ENCODE peak calls at places on chromosome 20, in eight cellular contexts. One of them, this sample, is unnamed.

GRCh38 chr20:25295386-25296093 is 47.7 kb downstream of the PYGB start:
- DNase-seq in A549: no peak
- DNase-seq in H54: no peak
- DNase-seq in stomach: peak
- DNase-seq in body of pancreas: peak
- DNase-seq in esophagus squamous epithelium: no peak
- DNase-seq in adrenal gland: peak
- DNase-seq in tibial nerve: no peak
- DNase-seq in this sample: no peak

GRCh38 chr20:36991708-36992107 is 40.2 kb upstream of the SAMHD1 start:
- DNase-seq in esophagus squamous epithelium: no peak
- DNase-seq in adrenal gland: no peak
- DNase-seq in tibial nerve: no peak
- DNase-seq in stomach: no peak
- DNase-seq in A549: no peak
- DNase-seq in body of pancreas: no peak
- DNase-seq in H54: no peak
- DNase-seq in this sample: no peak

GRCh38 chr20:45254867-45255266 is 503 bp upstream of the SLPI start:
- DNase-seq in H54: no peak
- DNase-seq in tibial nerve: no peak
- DNase-seq in body of pancreas: peak
- DNase-seq in stomach: no peak
- DNase-seq in adrenal gland: no peak
- DNase-seq in esophagus squamous epithelium: no peak
- DNase-seq in A549: peak
- DNase-seq in this sample: peak

GRCh38 chr20:45097485-45098095 is 3.3 kb downstream of the KCNS1 start:
- DNase-seq in adrenal gland: no peak
- DNase-seq in stomach: no peak
- DNase-seq in esophagus squamous epithelium: no peak
- DNase-seq in tibial nerve: no peak
- DNase-seq in H54: no peak
- DNase-seq in body of pancreas: peak
- DNase-seq in A549: no peak
- DNase-seq in this sample: peak

GRCh38 chr20:3706774-3707507 is 5.5 kb downstream of the SIGLEC1 start:
- DNase-seq in body of pancreas: no peak
- DNase-seq in H54: peak
- DNase-seq in tibial nerve: no peak
- DNase-seq in esophagus squamous epithelium: no peak
- DNase-seq in A549: no peak
- DNase-seq in adrenal gland: peak
- DNase-seq in stomach: no peak
- DNase-seq in this sample: no peak

GRCh38 chr20:31642837-31643236 is 5.1 kb downstream of the COX4I2 start:
- DNase-seq in esophagus squamous epithelium: no peak
- DNase-seq in stomach: no peak
- DNase-seq in body of pancreas: no peak
- DNase-seq in adrenal gland: no peak
- DNase-seq in H54: no peak
- DNase-seq in tibial nerve: no peak
- DNase-seq in A549: no peak
- DNase-seq in this sample: no peak

GRCh38 chr20:2297352-2297717 is 1.5 kb downstream of the TGM3 start:
- DNase-seq in H54: no peak
- DNase-seq in body of pancreas: peak
- DNase-seq in stomach: no peak
- DNase-seq in tibial nerve: no peak
- DNase-seq in A549: no peak
- DNase-seq in esophagus squamous epithelium: no peak
- DNase-seq in adrenal gland: no peak
- DNase-seq in this sample: no peak

GRCh38 chr20:34693414-34693813 is 10.7 kb upstream of the TP53INP2 start:
- DNase-seq in stomach: no peak
- DNase-seq in esophagus squamous epithelium: no peak
- DNase-seq in tibial nerve: no peak
- DNase-seq in H54: no peak
- DNase-seq in body of pancreas: peak
- DNase-seq in adrenal gland: no peak
- DNase-seq in A549: no peak
- DNase-seq in this sample: no peak

GRCh38 chr20:3890410-3890751 is 1.2 kb downstream of the PANK2 start:
- DNase-seq in H54: no peak
- DNase-seq in adrenal gland: no peak
- DNase-seq in stomach: no peak
- DNase-seq in esophagus squamous epithelium: no peak
- DNase-seq in A549: peak
- DNase-seq in body of pancreas: no peak
- DNase-seq in tibial nerve: no peak
- DNase-seq in this sample: no peak

GRCh38 chr20:7940341-7940740 is at the start of gene HAO1:
- DNase-seq in A549: no peak
- DNase-seq in H54: no peak
- DNase-seq in stomach: no peak
- DNase-seq in esophagus squamous epithelium: no peak
- DNase-seq in tibial nerve: no peak
- DNase-seq in adrenal gland: no peak
- DNase-seq in body of pancreas: peak
- DNase-seq in this sample: no peak

GRCh38 chr20:3163099-3164042 is 3.7 kb upstream of the FASTKD5 start:
- DNase-seq in tibial nerve: no peak
- DNase-seq in H54: no peak
- DNase-seq in A549: no peak
- DNase-seq in stomach: no peak
- DNase-seq in body of pancreas: no peak
- DNase-seq in esophagus squamous epithelium: no peak
- DNase-seq in adrenal gland: no peak
- DNase-seq in this sample: no peak

GRCh38 chr20:7585126-7585679 is 355.1 kb downstream of the HAO1 start:
- DNase-seq in body of pancreas: no peak
- DNase-seq in stomach: no peak
- DNase-seq in esophagus squamous epithelium: no peak
- DNase-seq in tibial nerve: no peak
- DNase-seq in H54: no peak
- DNase-seq in A549: no peak
- DNase-seq in adrenal gland: no peak
- DNase-seq in this sample: no peak

GRCh38 chr20:56731041-56731440 is 101.9 kb downstream of the TFAP2C start:
- DNase-seq in tibial nerve: no peak
- DNase-seq in esophagus squamous epithelium: no peak
- DNase-seq in stomach: no peak
- DNase-seq in H54: no peak
- DNase-seq in body of pancreas: no peak
- DNase-seq in A549: no peak
- DNase-seq in adrenal gland: no peak
- DNase-seq in this sample: no peak
- TF ChIP-seq POLR2A in tibial nerve: no peak
- TF ChIP-seq POLR2A in esophagus squamous epithelium: no peak
- TF ChIP-seq POLR2A in stomach: no peak
- TF ChIP-seq POLR2A in H54: no peak
- TF ChIP-seq POLR2A in body of pancreas: no peak
- TF ChIP-seq POLR2A in A549: no peak
- TF ChIP-seq POLR2A in adrenal gland: no peak
- TF ChIP-seq POLR2A in this sample: no peak

GRCh38 chr20:58875541-58876134 is 23.1 kb downstream of the GNAS start:
- DNase-seq in H54: peak
- DNase-seq in esophagus squamous epithelium: no peak
- DNase-seq in stomach: no peak
- DNase-seq in tibial nerve: no peak
- DNase-seq in adrenal gland: peak
- DNase-seq in body of pancreas: no peak
- DNase-seq in A549: no peak
- DNase-seq in this sample: no peak

GRCh38 chr20:58875111-58875510 is 22.6 kb downstream of the GNAS start:
- DNase-seq in stomach: no peak
- DNase-seq in esophagus squamous epithelium: no peak
- DNase-seq in adrenal gland: no peak
- DNase-seq in H54: no peak
- DNase-seq in A549: no peak
- DNase-seq in body of pancreas: no peak
- DNase-seq in tibial nerve: no peak
- DNase-seq in this sample: no peak

GRCh38 chr20:58876437-58876836 is 23.9 kb downstream of the GNAS start:
- DNase-seq in body of pancreas: no peak
- DNase-seq in esophagus squamous epithelium: no peak
- DNase-seq in adrenal gland: no peak
- DNase-seq in H54: no peak
- DNase-seq in tibial nerve: no peak
- DNase-seq in stomach: no peak
- DNase-seq in A549: no peak
- DNase-seq in this sample: no peak

GRCh38 chr20:58878399-58878798 is 25.9 kb downstream of the GNAS start:
- DNase-seq in body of pancreas: no peak
- DNase-seq in H54: no peak
- DNase-seq in stomach: no peak
- DNase-seq in A549: no peak
- DNase-seq in adrenal gland: no peak
- DNase-seq in tibial nerve: no peak
- DNase-seq in esophagus squamous epithelium: no peak
- DNase-seq in this sample: no peak

GRCh38 chr20:58877374-58878360 is 25.2 kb downstream of the GNAS start:
- DNase-seq in body of pancreas: no peak
- DNase-seq in tibial nerve: no peak
- DNase-seq in esophagus squamous epithelium: no peak
- DNase-seq in A549: no peak
- DNase-seq in stomach: no peak
- DNase-seq in H54: no peak
- DNase-seq in adrenal gland: no peak
- DNase-seq in this sample: no peak
- TF ChIP-seq POLR2A in body of pancreas: no peak
- TF ChIP-seq POLR2A in tibial nerve: no peak
- TF ChIP-seq POLR2A in esophagus squamous epithelium: no peak
- TF ChIP-seq POLR2A in A549: no peak
- TF ChIP-seq POLR2A in stomach: no peak
- TF ChIP-seq POLR2A in H54: no peak
- TF ChIP-seq POLR2A in adrenal gland: no peak
- TF ChIP-seq POLR2A in this sample: no peak

GRCh38 chr20:55439057-55439456 is 566.3 kb downstream of the CBLN4 start:
- DNase-seq in esophagus squamous epithelium: no peak
- DNase-seq in H54: no peak
- DNase-seq in stomach: no peak
- DNase-seq in body of pancreas: no peak
- DNase-seq in A549: no peak
- DNase-seq in tibial nerve: no peak
- DNase-seq in adrenal gland: no peak
- DNase-seq in this sample: no peak

GRCh38 chr20:55437778-55438417 is 567.4 kb downstream of the CBLN4 start:
- DNase-seq in A549: no peak
- DNase-seq in tibial nerve: no peak
- DNase-seq in esophagus squamous epithelium: no peak
- DNase-seq in body of pancreas: peak
- DNase-seq in stomach: no peak
- DNase-seq in adrenal gland: no peak
- DNase-seq in H54: no peak
- DNase-seq in this sample: no peak
- TF ChIP-seq POLR2A in A549: no peak
- TF ChIP-seq POLR2A in tibial nerve: no peak
- TF ChIP-seq POLR2A in esophagus squamous epithelium: no peak
- TF ChIP-seq POLR2A in body of pancreas: no peak
- TF ChIP-seq POLR2A in stomach: no peak
- TF ChIP-seq POLR2A in adrenal gland: no peak
- TF ChIP-seq POLR2A in H54: no peak
- TF ChIP-seq POLR2A in this sample: no peak

GRCh38 chr20:23254034-23254433 is 96.6 kb upstream of the NXT1 start:
- DNase-seq in tibial nerve: no peak
- DNase-seq in esophagus squamous epithelium: no peak
- DNase-seq in stomach: no peak
- DNase-seq in body of pancreas: no peak
- DNase-seq in A549: no peak
- DNase-seq in adrenal gland: no peak
- DNase-seq in H54: no peak
- DNase-seq in this sample: no peak

GRCh38 chr20:23253524-23253923 is 97.1 kb upstream of the NXT1 start:
- DNase-seq in H54: no peak
- DNase-seq in esophagus squamous epithelium: no peak
- DNase-seq in tibial nerve: no peak
- DNase-seq in adrenal gland: no peak
- DNase-seq in A549: no peak
- DNase-seq in stomach: no peak
- DNase-seq in body of pancreas: no peak
- DNase-seq in this sample: no peak

GRCh38 chr20:23255658-23256385 is 94.8 kb upstream of the NXT1 start:
- DNase-seq in adrenal gland: no peak
- DNase-seq in H54: no peak
- DNase-seq in tibial nerve: no peak
- DNase-seq in A549: no peak
- DNase-seq in body of pancreas: no peak
- DNase-seq in esophagus squamous epithelium: no peak
- DNase-seq in stomach: no peak
- DNase-seq in this sample: no peak

GRCh38 chr20:23254505-23254904 is 96.1 kb upstream of the NXT1 start:
- DNase-seq in tibial nerve: no peak
- DNase-seq in A549: no peak
- DNase-seq in esophagus squamous epithelium: no peak
- DNase-seq in body of pancreas: no peak
- DNase-seq in stomach: no peak
- DNase-seq in adrenal gland: no peak
- DNase-seq in H54: no peak
- DNase-seq in this sample: no peak

DNA sequence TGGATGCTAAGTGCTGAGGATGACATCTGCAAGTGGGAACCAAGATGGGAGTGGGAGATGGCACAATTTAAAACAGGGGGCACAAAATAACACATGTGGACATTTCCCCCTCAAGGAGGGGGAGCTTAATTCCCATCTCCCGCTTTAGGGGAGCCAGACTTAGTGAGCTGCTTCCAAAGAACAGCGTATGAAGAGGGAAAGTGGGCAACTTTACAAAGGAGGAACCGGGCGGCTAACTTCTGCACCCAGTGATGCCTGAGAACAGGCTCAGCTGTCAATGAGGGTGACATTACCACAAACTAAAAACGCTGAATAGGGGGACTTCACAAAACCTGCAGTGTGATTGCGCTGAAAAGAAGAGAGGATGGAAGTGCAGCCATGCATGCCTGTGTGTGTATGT is 95.5 kb upstream of the NXT1 start:
- DNase-seq in H54: no peak
- DNase-seq in esophagus squamous epithelium: no peak
- DNase-seq in A549: no peak
- DNase-seq in adrenal gland: no peak
- DNase-seq in stomach: no peak
- DNase-seq in tibial nerve: no peak
- DNase-seq in body of pancreas: no peak
- DNase-seq in this sample: no peak
- TF ChIP-seq POLR2A in H54: no peak
- TF ChIP-seq POLR2A in esophagus squamous epithelium: no peak
- TF ChIP-seq POLR2A in A549: no peak
- TF ChIP-seq POLR2A in adrenal gland: no peak
- TF ChIP-seq POLR2A in stomach: no peak
- TF ChIP-seq POLR2A in tibial nerve: no peak
- TF ChIP-seq POLR2A in body of pancreas: no peak
- TF ChIP-seq POLR2A in this sample: no peak

This sample was measured in NB4.